ENCODE peak calls at places on chromosome 14, in four cellular contexts. S, O, P and K are unnamed samples. For H3K4me1 and H3K9me2, the result is how much of the 10 kb centered on the place peaks cover.

GRCh38 chr14:32230695-32231280 is 27.7 kb upstream of the RNU6-8 start:
- DNase-seq in P (peak), S (no peak), O (no peak), K (no peak)

GRCh38 chr14:77980475-77981321 is 180.8 kb downstream of the ADCK1 start:
- DNase-seq in P (no peak), S (peak), O (no peak), K (peak)

GRCh38 chr14:52271538-52271937 is 4.0 kb downstream of the PTGDR start:
- DNase-seq in S (no peak), P (no peak), O (no peak), K (no peak)

GRCh38 chr14:21385170-21385904 is 1.5 kb upstream of the SUPT16H start:
- DNase-seq in S (no peak), P (no peak), O (peak), K (no peak)

GRCh38 chr14:35992816-35993511 is 166.8 kb downstream of the BRMS1L start:
- DNase-seq in O (no peak), P (no peak), S (no peak), K (no peak)

GRCh38 chr14:20247651-20248246 is 8.7 kb downstream of the OR11H4 start:
- DNase-seq in S (peak), P (no peak), O (peak), K (no peak)

GRCh38 chr14:103501921-103502669 is 20.5 kb downstream of the CKB start:
- DNase-seq in S (no peak), P (no peak), O (no peak), K (no peak)

GRCh38 chr14:75487155-75487671 is 35.1 kb upstream of the BATF start:
- DNase-seq in O (peak), P (no peak), S (no peak), K (peak)

GRCh38 chr14:106694638-106695393 is 1168.4 kb downstream of the TMEM121 start:
- DNase-seq in P (no peak), S (peak), O (no peak), K (no peak)

GRCh38 chr14:30874999-30875787 is 834 bp downstream of the COCH start:
- DNase-seq in P (peak), O (peak), S (peak), K (no peak)

GRCh38 chr14:78154827-78155226 is 15.3 kb upstream of the NRXN3 start:
- DNase-seq in S (peak), O (no peak), P (no peak), K (no peak)

GRCh38 chr14:54622189-54622958 is 55.4 kb downstream of the SAMD4A start:
- DNase-seq in P (no peak), S (no peak), O (no peak), K (no peak)

GRCh38 chr14:65250162-65250495 is 147.8 kb upstream of the MAX start:
- DNase-seq in O (no peak), P (no peak), S (no peak), K (no peak)

GRCh38 chr14:22382955-22383354 is 206.1 kb downstream of the DAD1 start:
- DNase-seq in S (no peak), P (no peak), O (no peak), K (no peak)

DNA sequence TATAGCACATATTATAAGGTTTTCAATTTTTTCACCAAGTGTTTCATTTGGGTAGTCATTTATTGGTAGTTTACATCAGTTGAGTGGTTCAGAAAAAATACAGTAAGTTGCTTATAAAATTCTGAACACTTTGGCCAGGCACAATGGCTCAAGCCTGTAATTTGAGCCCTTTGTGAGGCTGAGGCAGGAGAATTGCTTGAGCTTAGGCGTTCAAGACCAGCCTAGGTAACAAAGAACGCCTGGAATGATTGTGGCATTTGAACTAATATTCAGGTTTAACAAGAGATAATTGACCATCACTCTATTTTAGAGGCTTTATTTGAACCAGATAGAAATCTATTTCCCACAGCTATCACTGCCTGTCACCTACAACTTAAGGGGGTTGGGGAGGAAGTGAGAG is 22.7 kb downstream of the HIF1A start:
- DNase-seq in P (no peak), O (no peak), S (peak), K (no peak)
- H3K4me1 ChIP-seq in P (half or more), O (half or more), S (half or more), K (half or more)

GRCh38 chr14:74179775-74180354 is 59.4 kb upstream of the VSX2 start:
- DNase-seq in P (no peak), O (no peak), S (no peak), K (no peak)

DNA sequence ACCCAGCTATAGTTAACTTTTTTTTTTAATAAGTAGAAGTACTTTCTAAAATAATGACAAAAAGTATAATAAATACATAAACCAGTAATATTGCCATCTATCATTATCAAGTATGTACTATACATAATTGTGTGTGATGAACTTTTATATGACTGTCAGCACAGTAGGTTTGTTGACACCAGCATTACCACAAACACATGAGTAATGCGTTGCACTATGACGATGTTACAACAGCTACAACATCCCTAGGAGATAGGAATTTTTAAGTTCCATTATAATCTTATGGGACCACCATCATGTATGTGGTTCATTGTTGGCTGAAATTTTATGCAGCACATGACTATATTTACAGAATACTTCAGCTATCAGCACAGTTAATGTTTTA is 62.9 kb upstream of the VSX2 start:
- DNase-seq in O (no peak), P (peak), S (no peak), K (no peak)
- H3K9me2 ChIP-seq in O (under half), P (under half), S (under half), K (under half)

GRCh38 chr14:100844846-100845245 is 18.9 kb downstream of the MEG3 start:
- DNase-seq in P (no peak), S (no peak), O (no peak), K (no peak)
- H3K4me1 ChIP-seq in P (under half), S (under half), O (under half), K (under half)

DNA sequence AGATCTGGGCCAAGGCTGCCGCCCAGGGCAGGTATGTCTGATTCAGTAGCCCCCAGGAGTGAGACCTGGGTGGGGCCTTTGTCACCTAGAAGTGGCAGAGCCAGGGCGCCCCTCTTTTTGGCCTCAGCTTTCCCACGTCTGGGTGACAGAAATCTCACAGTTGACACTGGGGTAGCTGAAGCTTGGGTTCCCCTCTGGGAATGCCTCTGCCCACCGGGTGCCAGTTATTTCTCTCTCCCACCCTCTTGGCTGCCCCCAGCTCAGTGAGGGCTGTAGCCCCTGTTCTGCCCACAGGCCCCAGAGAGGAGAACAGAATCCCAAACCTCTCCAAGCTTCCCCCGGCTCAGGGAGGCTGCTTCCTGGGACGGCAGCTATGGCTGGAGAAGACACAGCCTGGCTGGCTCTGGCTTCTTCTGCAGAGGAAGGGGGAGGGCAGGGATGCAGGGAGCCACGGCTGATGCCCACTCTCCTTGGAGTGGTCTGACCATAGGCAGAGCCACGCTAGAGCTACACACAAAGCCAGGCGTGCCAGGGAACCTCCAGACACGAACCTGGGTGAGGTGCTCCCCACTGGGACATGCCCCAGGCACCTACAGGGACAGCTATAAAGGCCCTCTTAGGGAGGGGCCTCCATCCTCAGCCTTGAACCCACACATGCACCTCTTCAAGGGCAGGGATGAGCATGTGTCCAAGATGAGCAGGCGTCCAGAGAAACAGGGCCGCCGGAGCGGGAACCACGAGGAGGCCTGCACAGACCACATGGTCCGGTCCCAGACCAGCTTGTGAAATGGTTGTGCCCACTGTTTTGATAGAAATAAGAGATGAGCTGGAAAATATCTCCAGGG is 51.7 kb downstream of the BEGAIN start:
- DNase-seq in P (no peak), S (no peak), O (no peak), K (no peak)
- H3K9me2 ChIP-seq in P (under half), S (under half), O (under half), K (under half)